ENCODE peak calls at places on chromosomes 4 and X, in four cellular contexts. C is pancreas, L is left lung, Q is foreskin fibroblast. V is an unnamed sample.

GRCh38 chr4:138522366-138522765 is 280.2 kb upstream of the SLC7A11 start:
- DNase-seq in C (no peak), L (no peak), Q (peak), V (no peak)

GRCh38 chr4:99447079-99447478 is 11.9 kb upstream of the ADH7 start:
- DNase-seq in Q (peak), L (no peak), C (no peak), V (peak)

GRCh38 chr4:7195546-7196282 is 3.4 kb downstream of the SORCS2 start:
- DNase-seq in Q (peak), C (no peak), L (peak), V (no peak)

GRCh38 chr4:142777045-142777743 is 68.9 kb downstream of the INPP4B start:
- DNase-seq in L (no peak), C (peak), Q (no peak), V (no peak)

GRCh38 chr4:80113615-80114014 is 40.6 kb upstream of the ANTXR2 start:
- DNase-seq in C (no peak), Q (no peak), L (no peak), V (no peak)

GRCh38 chr4:37068580-37068979 is 176.0 kb upstream of the NWD2 start:
- DNase-seq in L (no peak), C (no peak), Q (no peak), V (no peak)

GRCh38 chr4:159946983-159947645 is 844.2 kb downstream of the RAPGEF2 start:
- DNase-seq in L (no peak), C (no peak), Q (peak), V (peak)

GRCh38 chr4:184344899-184345572 is 127.4 kb upstream of the ENPP6 start:
- DNase-seq in C (no peak), Q (no peak), L (no peak), V (no peak)

GRCh38 chr4:104795264-104795934 is 300.7 kb upstream of the CXXC4 start:
- DNase-seq in C (no peak), Q (no peak), L (no peak), V (no peak)

GRCh38 chr4:63459329-63459728 is 949.9 kb downstream of the TECRL start:
- DNase-seq in L (no peak), Q (no peak), C (no peak), V (no peak)

GRCh38 chr4:174467107-174467506 is 55.2 kb downstream of the HPGD start:
- DNase-seq in L (no peak), C (no peak), Q (peak), V (peak)

GRCh38 chr4:3485882-3486555 is 22.9 kb downstream of the DOK7 start:
- DNase-seq in L (no peak), Q (no peak), C (peak), V (no peak)

GRCh38 chr4:3486556-3487270 is 23.6 kb downstream of the DOK7 start:
- DNase-seq in Q (no peak), L (no peak), C (peak), V (no peak)

GRCh38 chr4:3484057-3484973 is 21.2 kb downstream of the DOK7 start:
- DNase-seq in C (peak), L (no peak), Q (no peak), V (peak)

GRCh38 chr4:3483471-3483921 is 20.4 kb downstream of the DOK7 start:
- DNase-seq in C (no peak), Q (peak), L (no peak), V (no peak)

DNA sequence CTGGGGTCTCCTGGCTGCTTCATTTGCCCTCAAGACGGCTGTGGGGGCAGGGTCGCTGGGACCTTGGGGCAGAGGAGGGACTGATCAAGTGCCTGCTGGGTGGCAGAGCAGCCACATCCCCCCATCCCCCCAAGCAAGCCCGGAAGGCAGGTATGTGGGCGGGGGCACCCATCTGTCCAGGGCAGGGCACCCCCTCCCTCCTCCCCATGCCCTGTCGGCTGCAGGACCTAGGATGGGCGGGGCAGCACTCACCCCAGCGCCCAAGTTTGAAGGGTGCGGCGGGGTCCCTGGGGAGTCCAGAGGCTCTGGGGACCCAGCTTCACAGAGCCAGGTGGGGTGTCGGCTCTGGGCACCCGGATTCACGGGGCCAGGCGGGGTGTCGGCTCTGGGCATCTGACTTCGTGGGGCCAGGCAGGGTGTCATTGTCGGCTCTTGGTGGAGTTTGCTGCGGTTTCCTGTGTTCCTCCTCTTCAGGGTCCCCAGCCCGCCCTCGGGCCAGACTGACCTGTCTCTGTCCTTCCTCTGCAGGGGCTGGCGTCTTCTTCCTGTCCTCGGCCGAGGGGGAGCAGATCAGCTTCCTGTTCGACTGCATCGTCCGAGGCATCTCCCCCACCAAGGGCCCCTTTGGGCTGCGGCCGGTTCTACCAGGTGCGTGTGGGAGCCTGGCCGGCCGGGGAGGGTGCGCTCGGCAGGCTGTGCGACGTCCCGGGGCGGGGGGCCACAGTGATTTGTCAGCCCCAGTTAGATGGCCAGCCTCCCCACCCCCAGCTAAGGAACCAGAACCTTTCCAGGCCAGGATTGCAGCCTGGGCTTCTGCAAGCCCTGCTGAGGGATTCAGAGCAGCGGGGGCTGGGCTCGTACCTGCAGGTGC is 22.1 kb downstream of the DOK7 start:
- DNase-seq in C (peak), Q (no peak), L (no peak), V (no peak)
- H3K4me3 ChIP-seq in C (no peak), Q (no peak), L (no peak), V (peak)

GRCh38 chr4:168551945-168552695 is 55.3 kb downstream of the PALLD start:
- DNase-seq in L (no peak), Q (no peak), C (no peak), V (no peak)
- TF ChIP-seq CTCF in L (no peak), Q (no peak), C (no peak), V (peak)

GRCh38 chr4:153488719-153489384 is 22.7 kb downstream of the TMEM131L start:
- DNase-seq in Q (no peak), L (peak), C (no peak), V (no peak)

GRCh38 chr4:153485860-153486259 is 19.7 kb downstream of the TMEM131L start:
- DNase-seq in L (no peak), Q (no peak), C (no peak), V (no peak)

GRCh38 chr4:153485374-153485773 is 19.2 kb downstream of the TMEM131L start:
- DNase-seq in Q (no peak), C (no peak), L (no peak), V (no peak)

GRCh38 chr4:153488006-153488718 is 22.0 kb downstream of the TMEM131L start:
- DNase-seq in L (no peak), Q (no peak), C (no peak), V (no peak)

DNA sequence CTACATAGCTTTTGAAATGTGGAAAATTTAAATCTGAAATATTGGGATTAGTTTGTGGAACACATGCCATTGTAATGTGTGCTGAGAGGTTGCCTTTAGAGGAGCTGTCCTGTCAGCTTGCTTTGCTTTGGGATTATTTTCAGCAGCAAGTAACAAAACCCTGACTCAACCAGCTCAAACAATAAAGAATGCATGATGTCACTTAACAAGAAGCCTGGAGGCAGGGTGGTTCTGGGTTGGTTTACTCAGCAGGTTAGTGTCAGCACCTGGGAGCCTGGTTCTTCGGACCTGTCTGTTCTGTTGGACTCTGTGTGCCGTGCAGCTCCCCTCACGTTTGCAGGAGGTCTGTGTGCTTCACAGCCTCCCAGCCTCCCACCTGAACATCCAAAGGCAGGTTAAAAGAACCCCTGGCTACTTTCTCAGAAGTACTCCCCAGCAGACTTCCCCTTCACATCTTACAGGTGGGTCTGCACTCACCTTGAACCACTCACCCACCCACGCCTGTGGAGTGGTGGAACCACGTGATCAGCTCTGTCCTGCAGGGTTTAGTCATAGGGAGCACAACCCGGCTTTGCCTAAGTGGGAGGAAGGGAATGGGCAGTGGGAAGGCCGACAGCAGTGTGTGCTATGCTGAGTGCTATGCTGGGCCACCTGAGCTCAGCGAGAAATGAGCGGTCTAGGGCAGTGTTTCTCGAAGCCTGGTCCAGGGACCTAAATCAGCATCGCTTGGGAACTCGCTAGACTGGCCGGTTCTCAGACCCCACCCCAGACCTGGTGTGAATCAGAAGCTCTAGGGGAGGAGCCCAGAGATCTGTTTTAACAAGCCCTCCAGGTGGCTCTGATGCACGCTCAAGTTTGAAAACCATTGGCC is 20.4 kb downstream of the TMEM131L start:
- DNase-seq in Q (peak), C (no peak), L (peak), V (peak)
- H3K4me3 ChIP-seq in Q (no peak), C (no peak), L (no peak), V (no peak)

DNA sequence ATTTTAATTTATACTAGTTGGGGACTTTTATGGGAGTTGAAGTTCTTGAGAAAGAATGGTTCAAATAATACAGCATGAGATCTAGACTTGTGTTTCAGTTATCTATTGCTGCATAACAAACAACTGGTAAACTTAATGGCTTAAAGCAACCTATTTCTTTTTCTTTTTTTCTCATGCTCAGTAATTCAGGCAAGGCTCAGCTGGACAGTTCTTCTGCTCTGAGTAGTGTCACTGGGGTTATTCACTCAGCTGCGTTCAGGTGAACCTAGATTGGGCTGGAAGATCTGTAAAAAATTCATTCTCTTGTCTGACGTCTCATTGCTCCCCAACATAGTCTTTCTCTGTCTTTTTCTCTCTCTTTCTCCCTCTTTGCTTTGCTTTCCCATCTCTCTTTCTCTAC is 291.7 kb downstream of the GBA3 start:
- DNase-seq in C (no peak), Q (no peak), L (no peak), V (no peak)
- TF ChIP-seq CTCF in C (no peak), Q (no peak), L (no peak), V (no peak)

GRCh38 chr4:40323866-40324265 is 11.3 kb upstream of the CHRNA9 start:
- DNase-seq in Q (no peak), L (no peak), C (no peak), V (no peak)
- H3K4me3 ChIP-seq in Q (no peak), L (no peak), C (no peak), V (no peak)

DNA sequence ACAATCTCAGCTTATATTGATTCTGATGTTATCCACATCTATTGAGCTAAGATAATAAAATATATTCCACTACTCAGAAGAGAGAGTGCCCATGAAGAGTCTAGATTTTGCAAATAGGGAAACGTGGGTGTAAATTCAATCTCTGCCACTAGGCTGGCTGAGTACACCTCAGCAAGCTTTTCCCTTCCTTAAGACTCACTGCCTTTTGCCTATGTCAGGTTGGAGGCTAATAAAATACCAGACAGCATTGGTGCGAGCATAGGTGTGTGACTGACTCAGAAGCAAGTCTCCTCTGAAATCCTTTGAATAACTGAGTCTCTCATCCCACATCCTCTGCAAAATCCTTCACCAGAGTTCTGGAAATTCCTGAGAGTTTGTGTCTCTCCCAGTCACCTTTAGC is 405.4 kb upstream of the CPEB2 start:
- DNase-seq in L (no peak), C (no peak), Q (no peak), V (no peak)
- TF ChIP-seq CTCF in L (no peak), C (no peak), Q (no peak), V (peak)

GRCh38 chrX:1657367-1658082 is 42.7 kb downstream of the ASMT start:
- DNase-seq in L (no peak), Q (peak), C (no peak), V (no peak)
- H3K4me3 ChIP-seq in L (peak), Q (no peak), C (no peak), V (peak)